ENCODE peak calls at places on chromosomes 3 and 15, in four cellular contexts. One of them, this sample, is unnamed.

GRCh38 chr3:148600902-148601765 is 96.6 kb upstream of the AGTR1 start:
- ATAC-seq in SK-N-SH treated with all-trans-retinoic acid at 6 μM for 48 hours: no peak
- ATAC-seq in left cardiac atrium: no peak
- ATAC-seq in naive B cell: no peak
- ATAC-seq in this sample: no peak

GRCh38 chr15:69045810-69046209 is 31.3 kb downstream of the NOX5 start:
- ATAC-seq in SK-N-SH treated with all-trans-retinoic acid at 6 μM for 48 hours: peak
- ATAC-seq in naive B cell: no peak
- ATAC-seq in left cardiac atrium: peak
- ATAC-seq in this sample: no peak

GRCh38 chr3:30628188-30628930 is 22.0 kb downstream of the TGFBR2 start:
- ATAC-seq in naive B cell: no peak
- ATAC-seq in SK-N-SH treated with all-trans-retinoic acid at 6 μM for 48 hours: no peak
- ATAC-seq in left cardiac atrium: no peak
- ATAC-seq in this sample: peak

GRCh38 chr3:196175717-196176116 is 35.5 kb downstream of the ZDHHC19 start:
- ATAC-seq in SK-N-SH treated with all-trans-retinoic acid at 6 μM for 48 hours: no peak
- ATAC-seq in naive B cell: no peak
- ATAC-seq in left cardiac atrium: no peak
- ATAC-seq in this sample: no peak

GRCh38 chr3:191269289-191270085 is 59.7 kb upstream of the CCDC50 start:
- ATAC-seq in naive B cell: peak
- ATAC-seq in left cardiac atrium: no peak
- ATAC-seq in SK-N-SH treated with all-trans-retinoic acid at 6 μM for 48 hours: no peak
- ATAC-seq in this sample: no peak

GRCh38 chr3:140166908-140167599 is 232.1 kb downstream of the CLSTN2 start:
- ATAC-seq in naive B cell: no peak
- ATAC-seq in left cardiac atrium: peak
- ATAC-seq in SK-N-SH treated with all-trans-retinoic acid at 6 μM for 48 hours: no peak
- ATAC-seq in this sample: no peak

GRCh38 chr15:69390575-69390974 is 23.6 kb upstream of the KIF23 start:
- ATAC-seq in naive B cell: no peak
- ATAC-seq in left cardiac atrium: no peak
- ATAC-seq in SK-N-SH treated with all-trans-retinoic acid at 6 μM for 48 hours: no peak
- ATAC-seq in this sample: no peak

GRCh38 chr3:52246728-52247454 is 1.3 kb downstream of the PPM1M start:
- ATAC-seq in naive B cell: no peak
- ATAC-seq in SK-N-SH treated with all-trans-retinoic acid at 6 μM for 48 hours: peak
- ATAC-seq in left cardiac atrium: peak
- ATAC-seq in this sample: peak

GRCh38 chr15:90287096-90287495 is 21.6 kb downstream of the NGRN start:
- ATAC-seq in naive B cell: no peak
- ATAC-seq in SK-N-SH treated with all-trans-retinoic acid at 6 μM for 48 hours: no peak
- ATAC-seq in left cardiac atrium: no peak
- ATAC-seq in this sample: no peak

GRCh38 chr3:127753898-127754410 is 68.4 kb downstream of the MGLL start:
- ATAC-seq in naive B cell: no peak
- ATAC-seq in left cardiac atrium: peak
- ATAC-seq in SK-N-SH treated with all-trans-retinoic acid at 6 μM for 48 hours: no peak
- ATAC-seq in this sample: no peak

GRCh38 chr3:138043266-138044029 is 33.5 kb downstream of the CLDN18 start:
- ATAC-seq in left cardiac atrium: peak
- ATAC-seq in SK-N-SH treated with all-trans-retinoic acid at 6 μM for 48 hours: peak
- ATAC-seq in naive B cell: no peak
- ATAC-seq in this sample: no peak

GRCh38 chr3:46978381-46978780 is 1.1 kb upstream of the NBEAL2 start:
- ATAC-seq in SK-N-SH treated with all-trans-retinoic acid at 6 μM for 48 hours: no peak
- ATAC-seq in left cardiac atrium: no peak
- ATAC-seq in naive B cell: no peak
- ATAC-seq in this sample: no peak

GRCh38 chr3:160343132-160343531 is 55.9 kb downstream of the IFT80 start:
- ATAC-seq in naive B cell: no peak
- ATAC-seq in SK-N-SH treated with all-trans-retinoic acid at 6 μM for 48 hours: no peak
- ATAC-seq in left cardiac atrium: no peak
- ATAC-seq in this sample: no peak

GRCh38 chr15:25877681-25878080 is 14.6 kb upstream of the ATP10A start:
- ATAC-seq in naive B cell: no peak
- ATAC-seq in left cardiac atrium: peak
- ATAC-seq in SK-N-SH treated with all-trans-retinoic acid at 6 μM for 48 hours: no peak
- ATAC-seq in this sample: no peak

GRCh38 chr3:42191443-42191747 is 74.6 kb downstream of the CCK start:
- ATAC-seq in left cardiac atrium: no peak
- ATAC-seq in naive B cell: peak
- ATAC-seq in SK-N-SH treated with all-trans-retinoic acid at 6 μM for 48 hours: peak
- ATAC-seq in this sample: peak

GRCh38 chr15:48875241-48875640 is 2.7 kb upstream of the EID1 start:
- ATAC-seq in left cardiac atrium: no peak
- ATAC-seq in naive B cell: no peak
- ATAC-seq in SK-N-SH treated with all-trans-retinoic acid at 6 μM for 48 hours: no peak
- ATAC-seq in this sample: no peak

GRCh38 chr15:28128036-28128435 is 28.9 kb upstream of the OCA2 start:
- ATAC-seq in SK-N-SH treated with all-trans-retinoic acid at 6 μM for 48 hours: no peak
- ATAC-seq in left cardiac atrium: peak
- ATAC-seq in naive B cell: peak
- ATAC-seq in this sample: no peak

GRCh38 chr3:156727519-156728205 is 53.3 kb downstream of the TIPARP start:
- ATAC-seq in naive B cell: no peak
- ATAC-seq in left cardiac atrium: no peak
- ATAC-seq in SK-N-SH treated with all-trans-retinoic acid at 6 μM for 48 hours: no peak
- ATAC-seq in this sample: peak

GRCh38 chr15:81292516-81293001 is 31.4 kb downstream of the STARD5 start:
- ATAC-seq in naive B cell: peak
- ATAC-seq in SK-N-SH treated with all-trans-retinoic acid at 6 μM for 48 hours: no peak
- ATAC-seq in left cardiac atrium: no peak
- ATAC-seq in this sample: peak

GRCh38 chr15:48855501-48856440 is 22.2 kb upstream of the EID1 start:
- ATAC-seq in naive B cell: no peak
- ATAC-seq in left cardiac atrium: peak
- ATAC-seq in SK-N-SH treated with all-trans-retinoic acid at 6 μM for 48 hours: peak
- ATAC-seq in this sample: no peak

GRCh38 chr3:28575748-28576589 is 227.3 kb upstream of the AZI2 start:
- ATAC-seq in left cardiac atrium: peak
- ATAC-seq in naive B cell: no peak
- ATAC-seq in SK-N-SH treated with all-trans-retinoic acid at 6 μM for 48 hours: peak
- ATAC-seq in this sample: no peak

GRCh38 chr15:101710806-101711205 is 13.5 kb downstream of the TARS3 start:
- ATAC-seq in SK-N-SH treated with all-trans-retinoic acid at 6 μM for 48 hours: peak
- ATAC-seq in naive B cell: no peak
- ATAC-seq in left cardiac atrium: peak
- ATAC-seq in this sample: no peak